ENCODE peak calls at places on chromosomes 16 and 17, in eight cellular contexts. T, E, J, X, Z, P, A and V are unnamed samples.

GRCh38 chr17:52495646-52496045 is 337.1 kb upstream of the CA10 start:
- DNase-seq in T (no peak), E (no peak), J (no peak), X (no peak), Z (no peak), P (no peak), A (no peak), V (no peak)

GRCh38 chr16:7313170-7313569 is 19.5 kb upstream of the RBFOX1 start:
- DNase-seq in T (no peak), E (no peak), J (no peak), X (no peak), Z (peak; percentile 7), P (no peak), A (no peak), V (no peak)

GRCh38 chr16:59121411-59121810 is 387.3 kb upstream of the GOT2 start:
- DNase-seq in T (no peak), E (no peak), J (no peak), X (no peak), Z (no peak), P (no peak), A (no peak), V (no peak)

GRCh38 chr16:7990864-7991263 is 599.4 kb downstream of the TMEM114 start:
- DNase-seq in T (no peak), E (no peak), J (no peak), X (no peak), Z (no peak), P (no peak), A (no peak), V (no peak)

GRCh38 chr17:62950067-62950466 is 16.0 kb upstream of the TANC2 start:
- DNase-seq in T (no peak), E (no peak), J (no peak), X (no peak), Z (peak; percentile 69), P (peak; percentile 63), A (no peak), V (no peak)

GRCh38 chr16:4372578-4373355 is 1.1 kb downstream of the VASN start:
- DNase-seq in T (no peak), E (no peak), J (no peak), X (no peak), Z (peak; percentile 95), P (peak; percentile 34), A (no peak), V (no peak)

GRCh38 chr17:35022536-35023063 is 40.9 kb downstream of the RFFL start:
- DNase-seq in T (peak; percentile 81), E (no peak), J (no peak), X (peak; percentile 49), Z (peak; percentile 93), P (peak; percentile 74), A (no peak), V (no peak)

GRCh38 chr17:47941998-47942490 is 673 bp downstream of the PNPO start:
- DNase-seq in T (no peak), E (no peak), J (no peak), X (no peak), Z (peak; percentile 37), P (no peak), A (no peak), V (no peak)

GRCh38 chr16:83891742-83892141 is 7.2 kb upstream of the MLYCD start:
- DNase-seq in T (no peak), E (no peak), J (no peak), X (no peak), Z (peak; percentile 24), P (no peak), A (no peak), V (no peak)

GRCh38 chr16:54847207-54847606 is 83.5 kb upstream of the IRX5 start:
- DNase-seq in T (no peak), E (no peak), J (no peak), X (no peak), Z (peak; percentile 0), P (no peak), A (no peak), V (peak; percentile 76)

GRCh38 chr17:45867171-45867570 is 22.5 kb downstream of the SPPL2C start:
- DNase-seq in T (no peak), E (no peak), J (no peak), X (no peak), Z (no peak), P (no peak), A (no peak), V (no peak)

GRCh38 chr17:30600830-30601494 is 123.8 kb downstream of the GOSR1 start:
- DNase-seq in T (no peak), E (no peak), J (no peak), X (no peak), Z (peak; percentile 63), P (no peak), A (no peak), V (no peak)

GRCh38 chr17:9236286-9237052 is 215.2 kb downstream of the NTN1 start:
- DNase-seq in T (no peak), E (no peak), J (no peak), X (no peak), Z (no peak), P (no peak), A (no peak), V (peak; percentile 39)